ENCODE peak calls at places on chromosomes 3 and 15, in five cellular contexts. M is K562, T is GM12878, F is HepG2, G is upper lobe of left lung. W is an unnamed sample.

GRCh38 chr3:8520816-8521415 is 19.3 kb downstream of the LMCD1 start:
- ATAC-seq in M (no peak), T (no peak), F (no peak), G (no peak), W (no peak)

GRCh38 chr3:32278714-32279113 is 40.2 kb downstream of the CMTM8 start:
- ATAC-seq in M (no peak), T (no peak), F (no peak), G (no peak), W (no peak)

GRCh38 chr15:68379058-68379758 is 52.8 kb downstream of the ITGA11 start:
- ATAC-seq in M (no peak), T (no peak), F (no peak), G (no peak), W (no peak)

GRCh38 chr15:77489647-77490046 is 69.0 kb downstream of the HMG20A start:
- ATAC-seq in M (no peak), T (no peak), F (no peak), G (no peak), W (no peak)

GRCh38 chr3:1953519-1953918 is 145.1 kb upstream of the CNTN4 start:
- ATAC-seq in M (no peak), T (peak), F (no peak), G (peak), W (no peak)

GRCh38 chr3:134666885-134667284 is 16.1 kb upstream of the KY start:
- ATAC-seq in M (no peak), T (no peak), F (no peak), G (no peak), W (no peak)

GRCh38 chr3:167728176-167728575 is 6.5 kb downstream of the PDCD10 start:
- ATAC-seq in M (peak), T (peak), F (no peak), G (no peak), W (no peak)

GRCh38 chr15:69576035-69576526 is 123.5 kb downstream of the RPLP1 start:
- ATAC-seq in M (no peak), T (peak), F (peak), G (peak), W (peak)

GRCh38 chr3:59480486-59480995 is 430.7 kb upstream of the CFAP20DC start:
- ATAC-seq in M (no peak), T (peak), F (no peak), G (no peak), W (no peak)

GRCh38 chr3:177642482-177643163 is 445.3 kb upstream of the TBL1XR1 start:
- ATAC-seq in M (no peak), T (no peak), F (no peak), G (no peak), W (peak)

GRCh38 chr15:92405942-92406341 is 12.3 kb downstream of the ST8SIA2 start:
- ATAC-seq in M (no peak), T (no peak), F (no peak), G (no peak), W (no peak)

GRCh38 chr3:57555316-57555715 is 758 bp upstream of the PDE12 start:
- ATAC-seq in M (no peak), T (no peak), F (peak), G (no peak), W (no peak)

GRCh38 chr15:73005450-73005849 is 46.8 kb upstream of the NEO1 start:
- ATAC-seq in M (no peak), T (no peak), F (no peak), G (no peak), W (no peak)

GRCh38 chr3:164174049-164174448 is 904.2 kb downstream of the SI start:
- ATAC-seq in M (no peak), T (no peak), F (no peak), G (no peak), W (no peak)

DNA sequence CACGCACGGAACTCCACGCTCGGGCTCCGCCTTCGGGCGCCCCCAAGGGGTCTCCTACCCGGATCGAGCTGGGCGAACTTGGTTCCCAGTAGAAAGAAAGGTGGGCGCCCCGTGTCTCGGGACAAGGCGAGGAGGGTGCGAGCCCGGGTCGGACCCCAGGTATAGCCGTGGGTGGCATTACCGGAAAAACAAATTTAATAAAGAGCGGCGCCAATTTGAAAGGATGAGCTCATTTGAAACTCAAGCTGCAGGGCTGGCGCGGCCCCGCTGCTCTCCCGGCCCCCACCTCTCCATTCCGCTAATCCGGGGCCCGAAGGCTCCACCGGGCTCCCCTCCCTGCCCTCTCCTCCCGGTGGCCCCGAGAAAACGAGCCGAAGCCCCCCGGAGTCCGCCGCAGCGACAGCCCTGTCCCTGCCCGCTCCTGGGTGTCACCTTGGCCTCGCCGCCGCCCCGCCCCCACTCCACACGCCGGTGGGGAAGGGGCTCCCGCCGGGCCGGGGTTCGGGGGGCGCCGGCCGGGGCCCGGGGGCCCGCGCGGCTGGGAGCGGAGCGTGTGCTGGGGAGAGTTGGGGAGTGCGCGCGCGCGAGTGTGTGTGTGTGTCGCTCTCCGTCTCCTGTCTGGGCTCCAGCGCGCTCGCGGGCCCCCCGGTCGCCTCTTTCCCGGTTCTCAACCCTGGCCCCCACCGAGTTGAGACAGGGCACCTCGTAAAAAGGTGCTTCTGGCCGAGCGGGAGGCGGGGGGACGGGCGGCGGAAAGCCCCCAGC is 1.4 kb downstream of the IGF2BP2 start:
- ATAC-seq in M (peak), T (peak), F (peak), G (peak), W (no peak)
- TF ChIP-seq POLR2A in M (peak), T (no peak), F (no peak), G (no peak), W (no peak)

GRCh38 chr3:157837341-157837740 is 268.9 kb downstream of the SHOX2 start:
- ATAC-seq in M (no peak), T (no peak), F (no peak), G (no peak), W (no peak)

GRCh38 chr3:157844770-157845522 is 261.3 kb downstream of the SHOX2 start:
- ATAC-seq in M (no peak), T (no peak), F (no peak), G (no peak), W (no peak)

GRCh38 chr3:157836022-157836421 is 270.2 kb downstream of the SHOX2 start:
- ATAC-seq in M (no peak), T (no peak), F (no peak), G (no peak), W (no peak)

GRCh38 chr3:157838457-157838856 is 267.8 kb downstream of the SHOX2 start:
- ATAC-seq in M (peak), T (no peak), F (no peak), G (no peak), W (no peak)

DNA sequence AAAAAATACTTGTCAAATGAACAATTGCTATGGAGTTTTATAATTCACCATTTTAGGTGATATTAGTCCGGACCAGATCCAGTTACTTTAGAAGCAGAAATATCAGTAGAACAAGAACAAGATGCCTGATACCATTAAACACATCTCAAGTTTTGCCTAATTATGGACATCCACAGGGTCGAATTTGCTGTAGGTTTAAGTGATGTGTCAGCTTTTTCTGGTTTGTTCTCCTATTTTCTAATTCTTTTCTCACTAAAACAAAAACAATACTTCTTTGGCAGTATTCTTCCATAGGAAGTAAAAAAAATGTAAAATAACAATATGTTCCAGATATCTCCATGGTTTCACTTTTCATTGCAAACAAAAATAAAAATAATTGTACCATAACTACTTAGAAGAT is 265.7 kb downstream of the SHOX2 start:
- ATAC-seq in M (no peak), T (no peak), F (no peak), G (no peak), W (no peak)
- TF ChIP-seq EP300 in M (no peak), T (no peak), F (no peak), G (no peak), W (no peak)

DNA sequence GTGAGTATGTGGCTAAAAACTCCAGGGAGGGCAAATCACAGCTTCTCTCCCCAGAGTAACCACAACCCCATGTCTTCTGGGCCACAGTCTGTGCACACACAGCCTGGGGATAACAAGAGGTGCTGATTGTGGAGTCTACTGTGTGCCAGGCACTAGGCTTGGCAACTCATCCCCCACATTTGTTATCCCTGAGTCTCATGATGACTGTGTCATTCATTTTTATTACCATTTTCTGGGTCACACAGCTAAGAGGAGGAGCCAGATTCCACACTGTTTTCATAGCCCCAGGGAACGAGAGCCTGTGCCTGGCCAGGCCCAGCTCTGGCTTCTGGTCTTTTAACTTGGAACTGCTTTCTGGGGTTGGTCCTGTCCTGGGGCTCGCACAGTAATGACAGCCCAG is 34.5 kb downstream of the ESYT3 start:
- ATAC-seq in M (no peak), T (no peak), F (no peak), G (no peak), W (no peak)
- TF ChIP-seq POLR2AphosphoS5 in M (no peak), T (no peak), F (no peak), G (no peak), W (no peak)

GRCh38 chr15:90101130-90101968 is 919 bp downstream of the IDH2 start:
- ATAC-seq in M (peak), T (peak), F (peak), G (peak), W (no peak)

GRCh38 chr15:90105521-90105920 is 3.3 kb upstream of the IDH2 start:
- ATAC-seq in M (no peak), T (no peak), F (no peak), G (no peak), W (no peak)

GRCh38 chr15:90101969-90102890 is at the start of gene IDH2:
- ATAC-seq in M (peak), T (peak), F (peak), G (peak), W (peak)

GRCh38 chr15:90104551-90104950 is 2.3 kb upstream of the IDH2 start:
- ATAC-seq in M (no peak), T (no peak), F (no peak), G (no peak), W (no peak)

GRCh38 chr15:90103669-90104329 is 1.5 kb upstream of the IDH2 start:
- ATAC-seq in M (no peak), T (no peak), F (peak), G (no peak), W (no peak)
- TF ChIP-seq POLR2A in M (no peak), T (no peak), F (no peak), G (no peak), W (no peak)

W was measured in gastroesophageal sphincter.